ENCODE peak calls at places on chromosome 22, in seven cellular contexts. P is activated naive CD4-positive, alpha-beta T cell; L is PC-3; G is NCI-H1930; U is aorta; O is epithelial cell of prostate; R is G401. A is an unnamed sample.

GRCh38 chr22:49264696-49265095 is 563.0 kb downstream of the BRD1 start:
- DNase-seq in R (no peak), U (no peak), P (no peak), L (no peak), G (no peak), O (no peak), A (no peak)

GRCh38 chr22:27933186-27933983 is 14.3 kb upstream of the PITPNB start:
- DNase-seq in R (no peak), G (no peak), L (no peak), U (no peak), O (no peak), P (no peak), A (no peak)

GRCh38 chr22:47943729-47944700 is 1181.6 kb downstream of the TBC1D22A start:
- DNase-seq in O (no peak), L (no peak), G (no peak), P (no peak), U (no peak), R (no peak), A (no peak)

GRCh38 chr22:37045958-37046357 is 5.6 kb upstream of the KCTD17 start:
- DNase-seq in R (no peak), U (no peak), O (no peak), G (no peak), L (peak; percentile 18), P (no peak), A (peak; percentile 18)

GRCh38 chr22:40156001-40156516 is 21.7 kb upstream of the TNRC6B start:
- DNase-seq in R (no peak), L (peak; percentile 87), G (peak; percentile 73), U (no peak), P (no peak), O (peak; percentile 55), A (peak; percentile 94)

GRCh38 chr22:17112491-17113042 is 8.6 kb downstream of the TMEM121B start:
- DNase-seq in O (no peak), U (no peak), R (no peak), P (no peak), L (peak; percentile 52), G (no peak), A (no peak)

GRCh38 chr22:29456211-29456671 is 17.9 kb downstream of the RFPL1 start:
- DNase-seq in U (no peak), G (no peak), P (no peak), L (no peak), O (no peak), R (no peak), A (no peak)

GRCh38 chr22:27512283-27512761 is 289.2 kb downstream of the MN1 start:
- DNase-seq in O (peak; percentile 96), R (no peak), P (no peak), U (peak; percentile 92), L (peak; percentile 71), G (no peak), A (peak; percentile 99)

GRCh38 chr22:41367680-41368542 is 13.8 kb upstream of the TEF start:
- DNase-seq in U (peak; percentile 70), O (no peak), P (no peak), G (no peak), L (no peak), R (peak; percentile 87), A (peak; percentile 13)

GRCh38 chr22:27107824-27108223 is 450.4 kb downstream of the MIAT start:
- DNase-seq in R (peak; percentile 23), L (peak; percentile 25), U (peak; percentile 86), P (no peak), G (no peak), O (peak; percentile 89), A (peak; percentile 99)

GRCh38 chr22:46684706-46685105 is 53.3 kb downstream of the CERK start:
- DNase-seq in G (no peak), R (peak; percentile 8), L (no peak), U (no peak), O (no peak), P (no peak), A (no peak)

GRCh38 chr22:43151251-43152000 is at the start of gene TSPO:
- DNase-seq in O (no peak), G (peak; percentile 11), R (no peak), U (peak; percentile 91), P (peak; percentile 63), L (peak; percentile 39), A (no peak)

GRCh38 chr22:43827336-43827735 is 15.2 kb upstream of the EFCAB6 start:
- DNase-seq in O (no peak), L (no peak), U (no peak), G (no peak), R (no peak), P (no peak), A (no peak)